ENCODE peak calls at places on chromosome 17, in seven cellular contexts. H, Y, K, W, Z, D and O are unnamed samples.
A peak's percentile ranks its signal among the peaks of the same experiment; 100 is the strongest.

GRCh38 chr17:81976332-81977210 is 858 bp upstream of the ASPSCR1 start:
- DNase-seq in H (peak; percentile 81), Y (no peak), K (peak; percentile 23), W (no peak), Z (peak; percentile 53), D (no peak), O (peak; percentile 66)

GRCh38 chr17:34974794-34975428 is 5.4 kb upstream of the LIG3 start:
- DNase-seq in H (no peak), Y (no peak), K (no peak), W (no peak), Z (no peak), D (no peak), O (no peak)

GRCh38 chr17:4340914-4341615 is 25.4 kb downstream of the UBE2G1 start:
- DNase-seq in H (no peak), Y (no peak), K (no peak), W (no peak), Z (no peak), D (no peak), O (no peak)

GRCh38 chr17:55263565-55264272 is 1.0 kb upstream of the HLF start:
- DNase-seq in H (no peak), Y (no peak), K (no peak), W (no peak), Z (no peak), D (no peak), O (no peak)

GRCh38 chr17:15377608-15378007 is 36.2 kb upstream of the TEKT3 start:
- DNase-seq in H (peak; percentile 47), Y (no peak), K (peak; percentile 97), W (no peak), Z (no peak), D (no peak), O (peak; percentile 75)

GRCh38 chr17:4272213-4272975 is 8.6 kb upstream of the ANKFY1 start:
- DNase-seq in H (no peak), Y (no peak), K (no peak), W (no peak), Z (no peak), D (no peak), O (no peak)

GRCh38 chr17:79991140-79991923 is 44.3 kb downstream of the TBC1D16 start:
- DNase-seq in H (peak; percentile 88), Y (peak; percentile 48), K (peak; percentile 92), W (no peak), Z (peak; percentile 78), D (no peak), O (peak; percentile 92)

GRCh38 chr17:80959330-80960036 is 32.2 kb upstream of the CHMP6 start:
- DNase-seq in H (no peak), Y (no peak), K (peak; percentile 45), W (peak; percentile 88), Z (peak; percentile 85), D (no peak), O (peak; percentile 98)

GRCh38 chr17:6551356-6551755 is 5.0 kb downstream of the PITPNM3 start:
- DNase-seq in H (no peak), Y (peak; percentile 47), K (peak; percentile 88), W (no peak), Z (no peak), D (no peak), O (no peak)

GRCh38 chr17:8946476-8946875 is 19.0 kb downstream of the PIK3R5 start:
- DNase-seq in H (no peak), Y (no peak), K (no peak), W (no peak), Z (no peak), D (no peak), O (no peak)

GRCh38 chr17:43900183-43900857 is 7.0 kb downstream of the MPP2 start:
- DNase-seq in H (peak; percentile 82), Y (peak; percentile 60), K (peak; percentile 90), W (peak; percentile 69), Z (peak; percentile 86), D (peak; percentile 18), O (peak; percentile 92)

GRCh38 chr17:43898446-43898845 is 8.9 kb downstream of the MPP2 start:
- DNase-seq in H (no peak), Y (no peak), K (no peak), W (no peak), Z (no peak), D (no peak), O (no peak)

GRCh38 chr17:43902190-43902589 is 5.1 kb downstream of the MPP2 start:
- DNase-seq in H (no peak), Y (no peak), K (no peak), W (no peak), Z (no peak), D (no peak), O (no peak)

GRCh38 chr17:43897827-43898226 is 9.5 kb downstream of the MPP2 start:
- DNase-seq in H (no peak), Y (no peak), K (no peak), W (no peak), Z (no peak), D (no peak), O (no peak)

GRCh38 chr17:43900858-43901754 is 6.2 kb downstream of the MPP2 start:
- DNase-seq in H (no peak), Y (no peak), K (no peak), W (no peak), Z (no peak), D (no peak), O (no peak)
- H3K4me3 ChIP-seq in H (peak overlapping the region; percentile 27), Y (peak overlapping the region; percentile 64), K (peak overlapping the region; percentile 62), W (peak overlapping the region; percentile 47), Z (peak overlapping the region; percentile 65), D (peak overlapping the region; percentile 58), O (peak overlapping the region; percentile 64)

GRCh38 chr17:78318843-78319242 is 41.0 kb downstream of the SOCS3 start:
- DNase-seq in H (no peak), Y (no peak), K (no peak), W (no peak), Z (no peak), D (no peak), O (no peak)
- H3K4me1 ChIP-seq in H (peaks cover 13% of the 10 kb centered on the region), Y (peaks cover 39% of the 10 kb centered on the region), K (peaks cover 37% of the 10 kb centered on the region), W (peaks cover 36% of the 10 kb centered on the region), Z (peaks cover 12% of the 10 kb centered on the region), D (peaks cover 40% of the 10 kb centered on the region), O (peaks cover 42% of the 10 kb centered on the region)

DNA sequence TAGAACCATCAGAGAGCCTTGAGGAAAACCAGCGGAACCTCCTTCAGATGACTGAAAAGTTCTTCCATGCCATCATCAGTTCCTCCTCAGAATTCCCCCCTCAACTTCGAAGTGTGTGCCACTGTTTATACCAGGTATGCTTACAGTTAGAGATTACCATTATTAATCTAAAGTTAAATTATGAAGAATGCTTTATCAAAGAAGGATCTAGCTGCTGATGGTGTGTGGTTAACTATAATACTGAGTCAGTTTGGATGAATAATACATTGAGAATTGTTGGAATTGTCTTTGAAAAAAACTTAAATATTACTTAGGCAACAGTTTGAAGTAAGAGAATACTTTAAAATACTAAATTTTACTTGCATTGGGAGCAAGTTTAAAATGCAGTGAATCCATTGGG is 48.1 kb downstream of the OMG start:
- DNase-seq in H (no peak), Y (peak; percentile 70), K (peak; percentile 70), W (no peak), Z (no peak), D (no peak), O (no peak)
- H3K27ac ChIP-seq in H (no peak overlapping the region), Y (peak overlapping the region; percentile 17), K (peak overlapping the region; percentile 48), W (no peak overlapping the region), Z (no peak overlapping the region), D (no peak overlapping the region), O (no peak overlapping the region)

DNA sequence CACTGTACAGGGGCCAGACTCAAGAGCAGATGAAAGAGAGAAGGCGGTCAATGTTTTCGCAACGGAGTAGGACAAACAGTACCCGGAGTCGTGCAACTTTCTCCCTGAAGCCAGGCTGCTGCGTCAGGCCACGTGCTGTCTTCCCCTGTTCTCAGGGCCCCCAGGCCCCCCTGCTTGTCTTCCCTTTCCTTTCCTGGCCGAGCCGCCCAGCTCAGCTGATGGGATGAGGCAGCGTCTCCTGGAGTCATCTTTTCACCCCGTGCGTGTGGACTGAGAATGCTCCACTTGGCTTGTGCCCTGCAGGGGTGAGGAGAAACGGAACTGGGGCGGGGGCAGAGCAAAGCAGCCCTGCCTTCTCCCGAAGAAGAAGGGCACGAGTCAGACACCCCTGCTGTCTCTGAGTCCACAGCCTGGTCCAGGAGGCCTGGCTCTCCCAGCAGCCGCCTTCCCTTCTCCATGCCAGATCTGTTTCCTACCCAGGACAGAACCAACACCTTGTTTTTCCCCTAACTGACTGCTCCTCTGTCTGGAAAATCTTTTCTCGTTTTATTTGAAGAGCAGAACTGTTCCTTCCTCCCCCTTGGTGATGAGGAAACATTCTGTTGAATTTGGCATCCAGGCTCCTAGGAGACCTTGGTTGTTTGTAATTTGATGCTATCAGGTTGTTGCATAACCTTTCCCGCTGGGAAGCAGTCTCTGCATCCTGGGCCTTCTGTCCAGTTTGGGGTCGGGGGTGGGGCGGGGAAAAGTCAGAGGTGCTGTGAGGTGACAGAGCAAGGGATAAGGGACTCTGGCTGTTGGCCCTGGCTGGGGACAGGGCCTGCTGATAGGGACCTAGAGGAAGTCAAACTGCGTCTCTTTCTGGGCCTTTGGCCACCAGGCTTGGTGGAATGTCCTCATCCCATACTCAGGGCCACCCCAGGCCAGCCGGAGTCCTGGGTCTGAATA is 78.8 kb downstream of the WIPI1 start:
- DNase-seq in H (peak; percentile 79), Y (peak; percentile 95), K (peak; percentile 88), W (peak; percentile 98), Z (peak; percentile 99), D (no peak), O (no peak)
- H3K4me3 ChIP-seq in H (no peak overlapping the region), Y (peak overlapping the region; percentile 49), K (peak overlapping the region; percentile 14), W (no peak overlapping the region), Z (peak overlapping the region; percentile 41), D (no peak overlapping the region), O (peak overlapping the region; percentile 13)

DNA sequence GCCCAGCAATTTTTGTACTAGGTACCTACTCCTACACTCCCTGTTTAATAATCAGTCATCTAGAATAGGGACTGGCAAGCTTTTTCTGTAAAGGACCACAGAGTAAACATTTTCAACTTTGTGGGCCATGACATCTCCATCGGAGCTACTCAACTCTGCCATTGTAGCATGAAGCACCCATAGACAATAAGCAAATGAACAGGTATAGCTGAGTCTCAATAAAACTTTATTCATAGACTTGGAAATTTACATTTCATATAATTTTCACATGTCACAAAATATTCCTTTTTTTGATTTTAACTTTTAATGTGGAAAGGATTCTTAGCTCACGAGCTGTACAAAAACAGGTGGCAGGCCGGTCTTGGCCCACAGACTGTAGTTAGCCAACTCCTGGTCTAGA is 345.8 kb downstream of the SOX9 start:
- DNase-seq in H (no peak), Y (no peak), K (peak; percentile 27), W (no peak), Z (no peak), D (no peak), O (no peak)
- H3K4me1 ChIP-seq in H (peaks cover 13% of the 10 kb centered on the region), Y (peaks cover 67% of the 10 kb centered on the region), K (peaks cover 45% of the 10 kb centered on the region), W (peaks cover 6% of the 10 kb centered on the region), Z (no peaks in the 10 kb centered on the region), D (peaks cover 98% of the 10 kb centered on the region), O (peaks cover 31% of the 10 kb centered on the region)